ENCODE peak calls at places on chromosomes 2 and 18, in four cellular contexts. One of them, this sample, is unnamed.

GRCh38 chr2:17303496-17303895 is 214.7 kb downstream of the RAD51AP2 start:
- DNase-seq in HCT116: no peak
- DNase-seq in H1: no peak
- DNase-seq in HepG2: no peak
- DNase-seq in this sample: no peak

GRCh38 chr18:32201936-32202335 is 12.1 kb downstream of the MEP1B start:
- DNase-seq in H1: no peak
- DNase-seq in HCT116: no peak
- DNase-seq in HepG2: no peak
- DNase-seq in this sample: no peak

GRCh38 chr2:219104107-219105050 is 43.7 kb upstream of the IHH start:
- DNase-seq in H1: peak; percentile 27
- DNase-seq in HCT116: peak; percentile 33
- DNase-seq in HepG2: peak; percentile 66
- DNase-seq in this sample: peak; percentile 31

GRCh38 chr18:50439460-50440015 is 64.7 kb downstream of the SKA1 start:
- DNase-seq in HCT116: no peak
- DNase-seq in HepG2: no peak
- DNase-seq in H1: no peak
- DNase-seq in this sample: no peak

GRCh38 chr18:33307520-33307919 is 133.0 kb downstream of the CCDC178 start:
- DNase-seq in HepG2: no peak
- DNase-seq in HCT116: no peak
- DNase-seq in H1: no peak
- DNase-seq in this sample: no peak

GRCh38 chr2:151269798-151270568 is 8.3 kb upstream of the RBM43 start:
- DNase-seq in HCT116: no peak
- DNase-seq in HepG2: no peak
- DNase-seq in H1: no peak
- DNase-seq in this sample: no peak

GRCh38 chr2:27857417-27858172 is 32.6 kb downstream of the RBKS start:
- DNase-seq in H1: no peak
- DNase-seq in HepG2: no peak
- DNase-seq in HCT116: no peak
- DNase-seq in this sample: no peak

GRCh38 chr2:151777911-151778310 is 43.6 kb upstream of the NEB start:
- DNase-seq in H1: no peak
- DNase-seq in HCT116: no peak
- DNase-seq in HepG2: no peak
- DNase-seq in this sample: no peak

GRCh38 chr18:39786477-39786876 is 2168.6 kb upstream of the PIK3C3 start:
- DNase-seq in H1: no peak
- DNase-seq in HepG2: no peak
- DNase-seq in HCT116: no peak
- DNase-seq in this sample: no peak

GRCh38 chr2:164917296-164917903 is 37.9 kb downstream of the SLC38A11 start:
- DNase-seq in H1: no peak
- DNase-seq in HCT116: peak; percentile 40
- DNase-seq in HepG2: peak; percentile 74
- DNase-seq in this sample: no peak

GRCh38 chr18:73717570-73717969 is 430.1 kb downstream of the FBXO15 start:
- DNase-seq in HepG2: no peak
- DNase-seq in H1: no peak
- DNase-seq in HCT116: no peak
- DNase-seq in this sample: no peak

GRCh38 chr2:5689790-5690189 is 2.4 kb upstream of the SOX11 start:
- DNase-seq in H1: no peak
- DNase-seq in HepG2: no peak
- DNase-seq in HCT116: no peak
- DNase-seq in this sample: no peak

GRCh38 chr18:57004366-57005121 is 142.3 kb upstream of the BOD1L2 start:
- DNase-seq in HCT116: no peak
- DNase-seq in H1: no peak
- DNase-seq in HepG2: peak; percentile 27
- DNase-seq in this sample: no peak

GRCh38 chr18:13539050-13539449 is 187.3 kb downstream of the FAM210A start:
- DNase-seq in H1: no peak
- DNase-seq in HCT116: no peak
- DNase-seq in HepG2: no peak
- DNase-seq in this sample: no peak

GRCh38 chr2:44549099-44549471 is 187.3 kb downstream of the CAMKMT start:
- DNase-seq in HepG2: no peak
- DNase-seq in H1: no peak
- DNase-seq in HCT116: no peak
- DNase-seq in this sample: no peak

GRCh38 chr2:108423067-108423466 is 25.9 kb upstream of the GCC2 start:
- DNase-seq in H1: no peak
- DNase-seq in HCT116: no peak
- DNase-seq in HepG2: peak; percentile 43
- DNase-seq in this sample: no peak

GRCh38 chr2:152426801-152427200 is 91.8 kb downstream of the FMNL2 start:
- DNase-seq in H1: no peak
- DNase-seq in HepG2: no peak
- DNase-seq in HCT116: no peak
- DNase-seq in this sample: no peak

GRCh38 chr2:228417966-228418365 is 236.5 kb upstream of the SPHKAP start:
- DNase-seq in HepG2: no peak
- DNase-seq in H1: no peak
- DNase-seq in HCT116: no peak
- DNase-seq in this sample: no peak

GRCh38 chr2:223494496-223494895 is 107.7 kb downstream of the SCG2 start:
- DNase-seq in H1: no peak
- DNase-seq in HepG2: no peak
- DNase-seq in HCT116: no peak
- DNase-seq in this sample: no peak

GRCh38 chr18:61554117-61554776 is 221.0 kb downstream of the CDH20 start:
- DNase-seq in HepG2: no peak
- DNase-seq in H1: no peak
- DNase-seq in HCT116: no peak
- DNase-seq in this sample: no peak

GRCh38 chr2:216743781-216744180 is 48.4 kb upstream of the IGFBP5 start:
- DNase-seq in HepG2: no peak
- DNase-seq in H1: no peak
- DNase-seq in HCT116: no peak
- DNase-seq in this sample: no peak

GRCh38 chr18:68791801-68792200 is 6.1 kb upstream of the CCDC102B start:
- DNase-seq in HepG2: peak; percentile 2
- DNase-seq in H1: no peak
- DNase-seq in HCT116: no peak
- DNase-seq in this sample: no peak

GRCh38 chr2:110104025-110104771 is 11.4 kb downstream of the MALL start:
- DNase-seq in HepG2: no peak
- DNase-seq in H1: no peak
- DNase-seq in HCT116: no peak
- DNase-seq in this sample: no peak

GRCh38 chr2:197137234-197137633 is 173.3 kb downstream of the ANKRD44 start:
- DNase-seq in H1: no peak
- DNase-seq in HCT116: no peak
- DNase-seq in HepG2: no peak
- DNase-seq in this sample: no peak

GRCh38 chr2:210203162-210203561 is 22.1 kb downstream of the ACADL start:
- DNase-seq in HCT116: no peak
- DNase-seq in HepG2: no peak
- DNase-seq in H1: no peak
- DNase-seq in this sample: no peak

GRCh38 chr2:71879509-71880184 is 268.0 kb downstream of the CYP26B1 start:
- DNase-seq in HepG2: no peak
- DNase-seq in H1: no peak
- DNase-seq in HCT116: no peak
- DNase-seq in this sample: no peak

GRCh38 chr2:226699321-226699720 is 100.3 kb downstream of the IRS1 start:
- DNase-seq in HepG2: no peak
- DNase-seq in H1: no peak
- DNase-seq in HCT116: no peak
- DNase-seq in this sample: no peak

GRCh38 chr2:237298323-237299118 is 115.4 kb downstream of the COL6A3 start:
- DNase-seq in HepG2: peak; percentile 51
- DNase-seq in H1: no peak
- DNase-seq in HCT116: peak; percentile 71
- DNase-seq in this sample: no peak

GRCh38 chr2:224086226-224086911 is 47.3 kb upstream of the SERPINE2 start:
- DNase-seq in H1: no peak
- DNase-seq in HCT116: peak; percentile 88
- DNase-seq in HepG2: peak; percentile 43
- DNase-seq in this sample: no peak

GRCh38 chr18:67265464-67266245 is 250.9 kb downstream of the DSEL start:
- DNase-seq in H1: no peak
- DNase-seq in HCT116: no peak
- DNase-seq in HepG2: no peak
- DNase-seq in this sample: no peak
- TF ChIP-seq FOSL1 in H1: no peak
- TF ChIP-seq FOSL1 in HCT116: no peak
- TF ChIP-seq FOSL1 in HepG2: no peak
- TF ChIP-seq FOSL1 in this sample: no peak

GRCh38 chr2:207282916-207283315 is 117.2 kb upstream of the KLF7 start:
- DNase-seq in HepG2: no peak
- DNase-seq in H1: no peak
- DNase-seq in HCT116: no peak
- DNase-seq in this sample: no peak

GRCh38 chr2:207286106-207286505 is 120.4 kb upstream of the KLF7 start:
- DNase-seq in HCT116: no peak
- DNase-seq in HepG2: no peak
- DNase-seq in H1: no peak
- DNase-seq in this sample: no peak

GRCh38 chr2:207284556-207285450 is 119.1 kb upstream of the KLF7 start:
- DNase-seq in HepG2: no peak
- DNase-seq in H1: no peak
- DNase-seq in HCT116: no peak
- DNase-seq in this sample: no peak

GRCh38 chr2:207285451-207285771 is 119.7 kb upstream of the KLF7 start:
- DNase-seq in H1: no peak
- DNase-seq in HCT116: no peak
- DNase-seq in HepG2: no peak
- DNase-seq in this sample: no peak

DNA sequence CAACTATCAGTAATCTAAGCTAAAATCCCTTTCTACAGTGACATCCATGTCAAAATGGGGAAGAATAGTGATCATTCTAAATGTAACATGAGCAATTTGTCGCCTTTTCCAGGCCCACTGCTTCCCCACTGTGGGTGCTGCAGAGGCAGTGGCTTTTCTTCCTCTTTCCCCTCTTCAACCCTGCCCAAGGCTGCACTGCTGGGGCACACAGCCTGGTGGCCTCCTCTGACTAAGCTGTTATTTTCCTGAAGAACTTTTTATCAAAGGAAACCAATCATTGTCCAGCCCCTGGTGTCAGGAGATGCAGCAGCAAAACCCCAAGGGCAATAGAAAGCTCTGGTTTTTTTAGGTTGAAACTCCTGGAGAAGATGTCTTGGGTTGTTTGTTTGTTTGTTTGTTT is 117.6 kb upstream of the KLF7 start:
- DNase-seq in H1: no peak
- DNase-seq in HepG2: no peak
- DNase-seq in HCT116: no peak
- DNase-seq in this sample: no peak
- TF ChIP-seq FOSL1 in H1: no peak
- TF ChIP-seq FOSL1 in HepG2: no peak
- TF ChIP-seq FOSL1 in HCT116: no peak
- TF ChIP-seq FOSL1 in this sample: no peak

DNA sequence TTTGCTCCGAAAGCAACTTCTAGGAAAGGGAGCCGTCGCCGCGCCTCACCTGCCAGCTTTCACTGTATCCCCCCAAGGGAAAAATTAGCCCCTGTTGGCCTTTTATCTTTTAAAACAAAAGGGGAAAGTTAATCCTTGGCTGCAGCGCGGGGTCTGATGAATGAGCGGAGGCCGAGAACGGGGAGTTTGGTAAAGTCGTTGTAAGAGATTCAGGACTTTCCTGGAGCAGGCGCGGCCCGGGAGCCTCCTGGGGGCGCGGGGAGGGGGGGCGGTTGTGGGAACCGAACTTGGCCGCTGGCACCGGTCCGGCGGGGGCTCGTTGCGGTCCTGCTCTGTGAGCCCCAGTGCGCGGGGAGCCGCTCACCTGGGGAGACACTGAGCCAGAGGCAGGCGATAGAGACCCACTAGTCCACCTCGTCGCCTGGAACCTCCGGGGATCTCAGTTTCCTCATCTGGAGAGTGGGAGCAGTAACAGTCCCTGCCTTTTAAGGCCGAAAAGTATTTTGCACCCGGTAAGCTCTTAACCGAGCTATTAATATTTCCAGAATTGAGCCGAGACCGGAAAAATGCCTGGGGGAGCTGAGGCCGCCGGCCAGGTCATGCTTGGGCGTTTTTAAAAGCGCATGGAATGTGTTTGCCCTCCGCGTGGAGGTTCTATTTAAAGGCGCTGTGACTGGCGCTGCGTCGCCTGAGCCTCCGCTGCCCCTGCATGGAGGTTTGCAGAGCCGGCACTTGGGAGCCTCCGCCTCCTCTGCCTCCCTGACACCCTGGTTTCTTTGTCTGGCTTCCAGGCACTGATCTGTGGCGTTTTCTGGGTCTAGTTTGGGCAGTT is 1.1 kb downstream of the EFHD1 start:
- DNase-seq in H1: no peak
- DNase-seq in HepG2: no peak
- DNase-seq in HCT116: no peak
- DNase-seq in this sample: no peak
- TF ChIP-seq FOSL1 in H1: no peak
- TF ChIP-seq FOSL1 in HepG2: no peak
- TF ChIP-seq FOSL1 in HCT116: no peak
- TF ChIP-seq FOSL1 in this sample: no peak

DNA sequence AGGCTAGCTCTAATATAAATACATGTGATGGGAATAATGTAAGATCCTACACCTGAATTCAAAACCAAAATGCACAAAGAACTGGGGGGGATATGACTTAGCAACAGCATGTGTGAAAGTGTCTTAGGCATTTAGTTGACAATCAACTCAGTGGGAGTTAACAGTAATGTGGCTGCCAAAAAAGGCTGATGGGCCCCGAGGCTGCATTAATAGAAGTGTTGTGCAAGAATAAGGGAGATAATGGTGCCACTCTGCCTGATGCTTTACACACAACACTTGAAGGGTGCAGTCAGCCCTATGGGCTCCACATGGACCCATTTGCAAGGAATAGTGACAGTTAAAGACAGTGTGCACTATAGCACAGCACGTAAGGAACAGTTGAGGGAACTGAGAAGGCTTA is 649.4 kb upstream of the ZEB2 start:
- DNase-seq in H1: no peak
- DNase-seq in HCT116: no peak
- DNase-seq in HepG2: no peak
- DNase-seq in this sample: no peak
- TF ChIP-seq FOSL1 in H1: no peak
- TF ChIP-seq FOSL1 in HCT116: no peak
- TF ChIP-seq FOSL1 in HepG2: no peak
- TF ChIP-seq FOSL1 in this sample: no peak

GRCh38 chr2:157662401-157662800 is 33.7 kb upstream of the ACVR1C start:
- DNase-seq in HCT116: no peak
- DNase-seq in HepG2: no peak
- DNase-seq in H1: no peak
- DNase-seq in this sample: no peak
- TF ChIP-seq FOSL1 in HCT116: no peak
- TF ChIP-seq FOSL1 in HepG2: no peak
- TF ChIP-seq FOSL1 in H1: no peak
- TF ChIP-seq FOSL1 in this sample: no peak

GRCh38 chr2:217902281-217903141 is 100.3 kb downstream of the TNS1 start:
- DNase-seq in HepG2: peak; percentile 100
- DNase-seq in HCT116: no peak
- DNase-seq in H1: no peak
- DNase-seq in this sample: peak; percentile 38
- TF ChIP-seq FOSL1 in HepG2: peak; percentile 84
- TF ChIP-seq FOSL1 in HCT116: no peak
- TF ChIP-seq FOSL1 in H1: no peak
- TF ChIP-seq FOSL1 in this sample: peak; percentile 63

GRCh38 chr18:25726278-25726677 is 364.1 kb downstream of the SS18 start:
- DNase-seq in HCT116: no peak
- DNase-seq in H1: no peak
- DNase-seq in HepG2: no peak
- DNase-seq in this sample: no peak
- TF ChIP-seq FOSL1 in HCT116: no peak
- TF ChIP-seq FOSL1 in H1: no peak
- TF ChIP-seq FOSL1 in HepG2: no peak
- TF ChIP-seq FOSL1 in this sample: no peak

This sample was measured in K562.